ENCODE peak calls at places on chromosomes 3 and 15, in four cellular contexts. Y is K562, E is IMR-90, Z is GM12878. O is an unnamed sample.

GRCh38 chr3:9045399-9045798 is 82.1 kb upstream of the RAD18 start:
- DNase-seq in E (no peak), Z (no peak), Y (no peak), O (no peak)

GRCh38 chr3:103218793-103219192 is 784.0 kb downstream of the ZPLD1 start:
- DNase-seq in Y (no peak), Z (no peak), E (no peak), O (no peak)

GRCh38 chr3:94500146-94500545 is 437.3 kb downstream of the NSUN3 start:
- DNase-seq in E (no peak), Y (no peak), Z (no peak), O (no peak)

GRCh38 chr3:169131695-169132464 is 531.6 kb downstream of the MECOM start:
- DNase-seq in E (no peak), Z (no peak), Y (no peak), O (no peak)

GRCh38 chr3:187808466-187809291 is 63.4 kb upstream of the BCL6 start:
- DNase-seq in Y (no peak), Z (no peak), E (no peak), O (no peak)

GRCh38 chr3:31405515-31405914 is 127.2 kb upstream of the STT3B start:
- DNase-seq in E (no peak), Y (no peak), Z (no peak), O (no peak)

GRCh38 chr3:72924055-72924454 is 36.2 kb downstream of the GXYLT2 start:
- DNase-seq in Y (peak), Z (no peak), E (no peak), O (no peak)

GRCh38 chr15:88636039-88636438 is 2.8 kb upstream of the ISG20 start:
- DNase-seq in E (no peak), Y (no peak), Z (no peak), O (no peak)

GRCh38 chr3:106193876-106194275 is 325.1 kb upstream of the CBLB start:
- DNase-seq in E (peak), Z (no peak), Y (no peak), O (no peak)

GRCh38 chr3:150138824-150139223 is 168.1 kb upstream of the PFN2 start:
- DNase-seq in Z (no peak), E (no peak), Y (no peak), O (no peak)

GRCh38 chr3:119297169-119297568 is 3.0 kb downstream of the ARHGAP31 start:
- DNase-seq in Z (no peak), E (peak), Y (no peak), O (peak)

GRCh38 chr3:117722856-117723255 is 1013.3 kb downstream of the TUSC7 start:
- DNase-seq in Y (no peak), E (no peak), Z (no peak), O (no peak)

GRCh38 chr15:74369084-74369745 is 1.8 kb upstream of the CYP11A1 start:
- DNase-seq in E (no peak), Y (peak), Z (no peak), O (no peak)

GRCh38 chr3:43695443-43695842 is 4.7 kb downstream of the ABHD5 start:
- DNase-seq in E (peak), Z (no peak), Y (no peak), O (no peak)

GRCh38 chr15:84681822-84682221 is 23.8 kb upstream of the NMB start:
- DNase-seq in E (peak), Z (no peak), Y (no peak), O (peak)

GRCh38 chr3:69097407-69098086 is 12.8 kb downstream of the ARL6IP5 start:
- DNase-seq in E (no peak), Y (no peak), Z (no peak), O (no peak)

GRCh38 chr3:72452745-72453144 is 395.5 kb downstream of the SHQ1 start:
- DNase-seq in Z (no peak), Y (peak), E (no peak), O (no peak)

GRCh38 chr3:53550005-53550620 is 55.7 kb downstream of the CACNA1D start:
- DNase-seq in E (no peak), Y (no peak), Z (no peak), O (no peak)

GRCh38 chr15:95017950-95018349 is 786.6 kb downstream of the MCTP2 start:
- DNase-seq in Z (no peak), E (no peak), Y (peak), O (peak)

GRCh38 chr3:96449803-96450202 is 364.6 kb upstream of the EPHA6 start:
- DNase-seq in Z (no peak), E (no peak), Y (no peak), O (peak)

DNA sequence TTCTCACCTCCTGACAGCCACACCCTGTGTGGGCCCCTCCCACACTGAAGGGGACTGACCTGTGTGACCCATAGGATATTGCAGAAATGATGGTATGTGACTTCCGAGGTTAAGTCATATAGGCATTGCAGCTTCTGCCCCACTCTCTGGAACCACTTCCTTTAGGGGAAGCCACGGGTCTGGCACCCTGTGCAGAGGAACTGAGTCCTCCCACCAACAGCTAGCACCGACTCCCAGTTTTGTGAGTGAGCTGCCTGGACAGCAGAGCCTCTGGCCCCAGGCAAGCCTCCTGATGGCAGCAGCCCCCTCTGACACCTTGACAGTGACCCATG is 24.6 kb upstream of the SLC6A6 start:
- DNase-seq in E (no peak), Y (no peak), Z (peak), O (no peak)
- TF ChIP-seq FOS in E (no peak), Y (no peak), Z (no peak), O (no peak)

DNA sequence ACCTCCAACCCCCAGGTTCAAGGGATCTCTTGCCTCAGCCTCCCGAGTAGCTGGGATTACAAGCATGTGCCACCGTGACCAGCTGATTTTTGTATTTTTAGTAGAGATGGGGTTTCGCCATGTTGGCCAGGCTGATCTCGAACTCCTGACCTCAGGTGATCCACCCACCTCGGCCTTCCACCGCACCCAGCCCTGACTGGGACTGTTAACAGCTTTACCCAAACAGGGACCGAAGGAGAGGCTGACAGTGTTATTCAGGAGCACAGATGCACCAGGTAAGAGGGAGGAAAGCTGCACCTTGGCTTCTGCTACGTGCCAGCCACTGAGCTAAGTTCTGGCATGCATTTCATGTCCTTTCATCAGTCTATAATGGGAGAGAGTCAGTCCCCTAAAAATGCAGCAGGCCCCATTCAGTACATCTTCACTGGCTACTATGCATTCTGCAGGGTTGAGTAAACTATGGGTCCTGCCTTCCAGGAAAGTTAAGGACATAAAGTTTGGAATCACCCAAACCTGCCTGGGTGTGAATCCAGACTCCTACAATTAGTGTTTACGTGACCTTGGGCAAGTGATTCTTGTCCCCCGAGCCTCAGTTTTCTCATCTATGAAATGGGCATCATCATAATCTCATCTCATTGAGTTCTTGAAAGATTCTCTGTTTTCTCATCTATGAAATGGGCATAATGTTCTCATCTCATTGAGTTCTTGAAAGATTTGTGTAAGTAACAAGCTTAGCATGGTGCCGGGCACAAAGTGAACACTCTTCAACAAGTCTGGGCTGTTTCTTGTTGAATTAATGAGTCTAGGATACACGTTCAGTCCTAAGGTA is 82.3 kb downstream of the CPN2 start:
- DNase-seq in Z (no peak), Y (no peak), E (no peak), O (no peak)
- TF ChIP-seq FOS in Z (no peak), Y (no peak), E (no peak), O (no peak)

GRCh38 chr15:69222002-69222474 is 61.6 kb downstream of the GLCE start:
- DNase-seq in Z (no peak), E (no peak), Y (no peak), O (no peak)

GRCh38 chr15:69226028-69226355 is 65.6 kb downstream of the GLCE start:
- DNase-seq in E (no peak), Z (no peak), Y (no peak), O (no peak)

GRCh38 chr15:69224383-69224782 is 63.9 kb downstream of the GLCE start:
- DNase-seq in Y (no peak), Z (no peak), E (no peak), O (peak)

GRCh38 chr15:69223083-69223813 is 62.8 kb downstream of the GLCE start:
- DNase-seq in Z (no peak), E (no peak), Y (no peak), O (no peak)

DNA sequence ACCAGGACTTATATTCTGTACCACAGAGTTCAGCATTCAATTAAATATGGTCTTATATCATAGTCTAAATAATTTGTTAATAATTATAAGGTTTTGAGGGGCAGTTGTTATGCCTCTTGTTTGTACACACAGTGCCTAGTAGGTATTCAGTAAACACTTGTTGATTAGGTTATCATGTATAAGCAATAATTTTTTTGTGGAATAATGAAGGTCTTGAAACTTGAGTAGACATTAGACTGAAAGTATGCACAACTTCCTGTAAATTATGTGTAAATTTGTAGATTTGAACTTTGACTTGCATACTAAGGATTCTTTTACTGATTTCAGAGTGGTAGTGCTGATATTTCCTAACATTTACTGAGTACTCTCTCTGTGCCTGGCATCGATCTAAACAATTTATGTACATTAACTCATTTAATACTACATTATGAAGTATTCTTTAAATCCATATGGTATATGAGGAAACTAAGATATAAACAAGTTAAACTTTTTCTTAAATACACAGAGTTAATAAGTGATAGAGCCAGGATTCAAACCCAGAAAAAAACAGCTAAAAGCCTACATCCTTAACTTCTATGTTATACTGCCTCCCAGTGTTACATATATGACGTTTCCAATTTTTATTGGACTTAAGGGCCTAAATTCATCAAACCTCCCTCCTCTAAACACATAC is 65.1 kb downstream of the GLCE start:
- DNase-seq in E (peak), Z (no peak), Y (peak), O (peak)
- TF ChIP-seq FOS in E (no peak), Z (no peak), Y (no peak), O (no peak)

GRCh38 chr3:58924581-58924980 is 125.2 kb downstream of the CFAP20DC start:
- DNase-seq in Z (no peak), E (peak), Y (no peak), O (no peak)
- TF ChIP-seq FOS in Z (no peak), E (no peak), Y (no peak), O (no peak)

GRCh38 chr15:98294126-98294525 is 333.6 kb downstream of the ARRDC4 start:
- DNase-seq in E (no peak), Z (no peak), Y (no peak), O (no peak)

GRCh38 chr15:98288091-98288590 is 327.6 kb downstream of the ARRDC4 start:
- DNase-seq in Y (no peak), E (no peak), Z (no peak), O (no peak)

GRCh38 chr15:98296653-98297052 is 336.1 kb downstream of the ARRDC4 start:
- DNase-seq in Y (no peak), E (no peak), Z (no peak), O (no peak)

GRCh38 chr15:98289747-98290146 is 329.2 kb downstream of the ARRDC4 start:
- DNase-seq in Z (no peak), E (no peak), Y (no peak), O (no peak)

GRCh38 chr15:98292442-98293240 is 332.1 kb downstream of the ARRDC4 start:
- DNase-seq in Y (peak), E (no peak), Z (no peak), O (peak)
- TF ChIP-seq FOS in Y (no peak), E (no peak), Z (no peak), O (no peak)

GRCh38 chr3:7332696-7333095 is 471.8 kb downstream of the GRM7 start:
- DNase-seq in Z (no peak), Y (no peak), E (no peak), O (no peak)

GRCh38 chr3:7328339-7328738 is 467.4 kb downstream of the GRM7 start:
- DNase-seq in Z (no peak), Y (no peak), E (no peak), O (no peak)

DNA sequence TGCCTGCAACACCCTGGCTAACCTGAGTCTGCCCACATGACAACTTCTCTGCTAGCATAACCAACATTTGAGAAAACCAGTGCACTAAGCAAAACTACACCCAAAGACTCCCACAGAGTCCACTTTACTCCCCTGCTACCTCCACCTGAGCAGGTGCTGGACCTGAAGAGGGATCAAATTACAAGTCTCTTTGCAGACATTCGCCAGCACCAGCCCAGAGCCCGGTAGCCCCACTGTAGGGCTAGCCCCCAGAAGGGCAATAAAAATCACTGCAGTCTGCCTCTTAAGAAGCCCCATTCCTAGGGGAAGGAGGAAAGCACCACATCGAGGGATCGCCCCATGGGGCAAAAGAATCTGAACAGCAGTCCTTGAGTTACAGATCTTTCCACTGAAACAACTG is 472.2 kb downstream of the GRM7 start:
- DNase-seq in Z (no peak), E (no peak), Y (no peak), O (no peak)
- TF ChIP-seq FOS in Z (no peak), E (no peak), Y (no peak), O (no peak)

DNA sequence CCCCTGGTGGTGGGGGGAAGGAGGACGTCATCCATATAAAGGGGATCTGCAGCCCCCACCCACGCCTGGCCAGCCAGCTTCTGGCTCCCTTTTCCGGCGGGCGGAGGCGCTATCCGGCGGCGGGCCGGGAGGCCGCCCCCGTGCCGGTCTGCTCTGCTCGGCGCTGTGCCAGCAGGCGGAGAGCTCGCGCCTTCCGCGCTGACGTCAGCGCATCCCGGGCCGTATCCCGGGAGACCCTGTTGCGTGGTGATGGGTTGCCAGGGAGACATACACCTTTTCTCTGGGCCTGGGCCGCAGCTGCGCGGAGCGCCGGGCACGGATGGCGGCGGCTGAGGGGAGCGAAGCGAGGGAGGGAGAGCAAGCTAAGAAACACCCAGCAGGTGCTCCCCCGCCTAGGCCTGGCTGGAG is 1.1 kb downstream of the FAM131A start:
- DNase-seq in Y (no peak), E (peak), Z (no peak), O (peak)
- TF ChIP-seq FOS in Y (no peak), E (no peak), Z (no peak), O (no peak)

GRCh38 chr3:134873789-134874188 is 78.7 kb downstream of the EPHB1 start:
- DNase-seq in Y (no peak), Z (no peak), E (no peak), O (no peak)

GRCh38 chr3:134867277-134867676 is 72.2 kb downstream of the EPHB1 start:
- DNase-seq in Y (no peak), Z (no peak), E (no peak), O (no peak)

GRCh38 chr3:134871818-134872217 is 76.8 kb downstream of the EPHB1 start:
- DNase-seq in Y (no peak), Z (no peak), E (no peak), O (no peak)

GRCh38 chr3:134872405-134872804 is 77.3 kb downstream of the EPHB1 start:
- DNase-seq in Y (no peak), Z (no peak), E (no peak), O (no peak)

DNA sequence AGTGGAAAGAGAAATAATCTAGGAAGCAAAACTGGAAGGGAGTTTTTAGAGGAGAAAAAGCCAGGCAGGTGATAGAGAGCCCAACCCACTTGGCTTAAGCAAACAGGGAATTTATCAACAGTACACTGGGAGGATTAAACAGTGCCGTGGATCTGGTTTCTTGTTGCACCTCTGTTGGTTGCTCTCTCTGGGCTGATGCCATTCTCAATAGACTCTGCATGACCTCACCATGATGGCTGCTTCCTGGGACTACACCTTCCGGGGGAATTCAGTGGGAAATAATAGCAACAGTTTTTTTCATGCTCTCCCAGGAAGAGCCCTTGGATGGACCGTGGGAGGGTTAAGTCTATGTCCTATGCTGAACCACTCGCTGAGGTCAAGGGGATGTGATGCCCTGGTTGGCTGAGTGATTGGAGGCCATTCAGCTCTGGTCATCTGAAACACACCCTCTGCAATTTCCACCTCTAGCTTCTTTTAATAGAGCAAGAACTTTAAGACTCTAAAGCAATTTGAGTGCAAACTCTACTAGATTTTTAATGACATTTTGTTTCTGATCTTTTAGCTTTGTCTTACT is 74.2 kb downstream of the EPHB1 start:
- DNase-seq in Z (no peak), Y (no peak), E (no peak), O (no peak)
- TF ChIP-seq FOS in Z (no peak), Y (no peak), E (no peak), O (no peak)

GRCh38 chr3:34646911-34647465 is 848.6 kb downstream of the PDCD6IP start:
- DNase-seq in Z (no peak), Y (peak), E (no peak), O (no peak)

GRCh38 chr3:34650131-34650530 is 851.7 kb downstream of the PDCD6IP start:
- DNase-seq in Z (no peak), E (no peak), Y (no peak), O (no peak)
- TF ChIP-seq FOS in Z (no peak), E (no peak), Y (no peak), O (no peak)

O was measured in endothelial cell of umbilical vein.